ENCODE peak calls at places on chromosomes 16 and 17, in five cellular contexts. One of them, this sample, is unnamed.
A peak's percentile ranks its signal among the peaks of the same experiment; 100 is the strongest.

GRCh38 chr16:54928016-54928356 is 2.7 kb upstream of the IRX5 start:
- DNase-seq in ureter: no peak
- DNase-seq in OCI-LY7: peak; percentile 54
- DNase-seq in LNCaP clone FGC: no peak
- DNase-seq in astrocyte: no peak
- DNase-seq in this sample: no peak

GRCh38 chr16:55949518-55949917 is 74.3 kb upstream of the CES5A start:
- DNase-seq in ureter: no peak
- DNase-seq in OCI-LY7: no peak
- DNase-seq in LNCaP clone FGC: no peak
- DNase-seq in astrocyte: peak; percentile 57
- DNase-seq in this sample: no peak

GRCh38 chr16:74456290-74456625 is 35.0 kb upstream of the CLEC18B start:
- DNase-seq in astrocyte: no peak
- DNase-seq in ureter: no peak
- DNase-seq in LNCaP clone FGC: no peak
- DNase-seq in OCI-LY7: no peak
- DNase-seq in this sample: no peak

GRCh38 chr16:11554054-11554453 is 32.7 kb downstream of the LITAF start:
- DNase-seq in OCI-LY7: no peak
- DNase-seq in astrocyte: no peak
- DNase-seq in LNCaP clone FGC: peak; percentile 54
- DNase-seq in ureter: no peak
- DNase-seq in this sample: no peak

GRCh38 chr16:30535106-30535776 is 583 bp upstream of the ZNF747 start:
- DNase-seq in ureter: no peak
- DNase-seq in LNCaP clone FGC: no peak
- DNase-seq in astrocyte: no peak
- DNase-seq in OCI-LY7: peak; percentile 59
- DNase-seq in this sample: no peak

GRCh38 chr17:55693244-55694216 is 29.1 kb downstream of the TMEM100 start:
- DNase-seq in LNCaP clone FGC: peak; percentile 17
- DNase-seq in astrocyte: no peak
- DNase-seq in ureter: peak; percentile 52
- DNase-seq in OCI-LY7: no peak
- DNase-seq in this sample: no peak

GRCh38 chr16:81273223-81273940 is 34.9 kb downstream of the BCO1 start:
- DNase-seq in LNCaP clone FGC: no peak
- DNase-seq in OCI-LY7: no peak
- DNase-seq in ureter: no peak
- DNase-seq in astrocyte: peak; percentile 39
- DNase-seq in this sample: no peak

GRCh38 chr16:31243734-31244670 is 15.8 kb upstream of the ITGAM start:
- DNase-seq in ureter: no peak
- DNase-seq in OCI-LY7: peak; percentile 79
- DNase-seq in LNCaP clone FGC: no peak
- DNase-seq in astrocyte: no peak
- DNase-seq in this sample: no peak

GRCh38 chr17:73262676-73263642 is 1.3 kb upstream of the CPSF4L start:
- DNase-seq in astrocyte: no peak
- DNase-seq in LNCaP clone FGC: no peak
- DNase-seq in ureter: no peak
- DNase-seq in OCI-LY7: no peak
- DNase-seq in this sample: no peak

GRCh38 chr17:77106874-77107358 is 33.9 kb upstream of the SEC14L1 start:
- DNase-seq in ureter: no peak
- DNase-seq in OCI-LY7: peak; percentile 64
- DNase-seq in astrocyte: no peak
- DNase-seq in LNCaP clone FGC: no peak
- DNase-seq in this sample: no peak

GRCh38 chr17:42653179-42654124 is 5.6 kb upstream of the TUBG2 start:
- DNase-seq in LNCaP clone FGC: no peak
- DNase-seq in astrocyte: peak; percentile 63
- DNase-seq in OCI-LY7: no peak
- DNase-seq in ureter: no peak
- DNase-seq in this sample: peak; percentile 86

GRCh38 chr17:28528329-28529011 is 22.3 kb downstream of the FOXN1 start:
- DNase-seq in ureter: no peak
- DNase-seq in astrocyte: no peak
- DNase-seq in OCI-LY7: no peak
- DNase-seq in LNCaP clone FGC: no peak
- DNase-seq in this sample: peak; percentile 41

GRCh38 chr16:84603115-84603816 is 14.6 kb downstream of the COTL1 start:
- DNase-seq in astrocyte: peak; percentile 97
- DNase-seq in LNCaP clone FGC: no peak
- DNase-seq in ureter: peak; percentile 75
- DNase-seq in OCI-LY7: no peak
- DNase-seq in this sample: no peak

GRCh38 chr17:55990332-55991006 is 162.8 kb upstream of the ANKFN1 start:
- DNase-seq in OCI-LY7: no peak
- DNase-seq in ureter: no peak
- DNase-seq in LNCaP clone FGC: no peak
- DNase-seq in astrocyte: no peak
- DNase-seq in this sample: no peak

GRCh38 chr17:75927286-75927922 is 13.4 kb downstream of the FBF1 start:
- DNase-seq in astrocyte: no peak
- DNase-seq in LNCaP clone FGC: peak; percentile 27
- DNase-seq in ureter: peak; percentile 80
- DNase-seq in OCI-LY7: peak; percentile 74
- DNase-seq in this sample: no peak

GRCh38 chr17:18093616-18094408 is 6.1 kb downstream of the DRG2 start:
- DNase-seq in OCI-LY7: peak; percentile 22
- DNase-seq in LNCaP clone FGC: peak; percentile 8
- DNase-seq in ureter: no peak
- DNase-seq in astrocyte: peak; percentile 67
- DNase-seq in this sample: no peak

GRCh38 chr16:4700997-4701743 is 7.8 kb downstream of the NUDT16L1 start:
- DNase-seq in ureter: no peak
- DNase-seq in astrocyte: no peak
- DNase-seq in LNCaP clone FGC: no peak
- DNase-seq in OCI-LY7: no peak
- DNase-seq in this sample: no peak

GRCh38 chr17:38958326-38958725 is 8.9 kb downstream of the FBXO47 start:
- DNase-seq in ureter: no peak
- DNase-seq in OCI-LY7: no peak
- DNase-seq in LNCaP clone FGC: no peak
- DNase-seq in astrocyte: peak; percentile 18
- DNase-seq in this sample: no peak

GRCh38 chr16:62882552-62883221 is 846.4 kb upstream of the CDH8 start:
- DNase-seq in LNCaP clone FGC: no peak
- DNase-seq in ureter: no peak
- DNase-seq in OCI-LY7: no peak
- DNase-seq in astrocyte: no peak
- DNase-seq in this sample: no peak

GRCh38 chr17:52212851-52213250 is 54.3 kb upstream of the CA10 start:
- DNase-seq in OCI-LY7: no peak
- DNase-seq in LNCaP clone FGC: no peak
- DNase-seq in astrocyte: no peak
- DNase-seq in ureter: no peak
- DNase-seq in this sample: no peak

GRCh38 chr16:58970775-58971174 is 236.7 kb upstream of the GOT2 start:
- DNase-seq in ureter: no peak
- DNase-seq in astrocyte: no peak
- DNase-seq in LNCaP clone FGC: no peak
- DNase-seq in OCI-LY7: no peak
- DNase-seq in this sample: no peak

GRCh38 chr17:16346721-16347271 is 6.5 kb downstream of the CENPV start:
- DNase-seq in LNCaP clone FGC: no peak
- DNase-seq in ureter: no peak
- DNase-seq in astrocyte: no peak
- DNase-seq in OCI-LY7: no peak
- DNase-seq in this sample: no peak

GRCh38 chr16:11398851-11399250 is 53.6 kb downstream of the RMI2 start:
- DNase-seq in astrocyte: no peak
- DNase-seq in OCI-LY7: no peak
- DNase-seq in LNCaP clone FGC: no peak
- DNase-seq in ureter: no peak
- DNase-seq in this sample: no peak

GRCh38 chr17:27945333-27945616 is 52.1 kb upstream of the LYRM9 start:
- DNase-seq in ureter: no peak
- DNase-seq in astrocyte: no peak
- DNase-seq in OCI-LY7: no peak
- DNase-seq in LNCaP clone FGC: no peak
- DNase-seq in this sample: no peak

This sample was measured in SK-N-DZ.